ENCODE peak calls at places on chromosomes 13 and 19, in six cellular contexts. F, L, K, J, Z and P are unnamed samples.

GRCh38 chr13:38099751-38100150 is 230.2 kb upstream of the TRPC4 start:
- DNase-seq in F (no peak), L (no peak), K (no peak), J (no peak), Z (no peak), P (no peak)

GRCh38 chr13:114035583-114036501 is 62.0 kb upstream of the C13orf46 start:
- DNase-seq in F (no peak), L (peak; percentile 69), K (no peak), J (no peak), Z (no peak), P (no peak)

GRCh38 chr19:50556236-50557008 is 11.8 kb downstream of the LRRC4B start:
- DNase-seq in F (peak; percentile 82), L (peak; percentile 72), K (peak; percentile 43), J (peak; percentile 49), Z (peak; percentile 96), P (peak; percentile 95)

GRCh38 chr13:19150712-19151228 is 30.9 kb downstream of the TUBA3C start:
- DNase-seq in F (no peak), L (no peak), K (no peak), J (no peak), Z (no peak), P (no peak)

GRCh38 chr19:18427080-18427751 is 8.0 kb downstream of the SSBP4 start:
- DNase-seq in F (no peak), L (no peak), K (no peak), J (no peak), Z (no peak), P (no peak)

GRCh38 chr19:3062165-3063105 is at the start of gene TLE5:
- DNase-seq in F (peak; percentile 47), L (peak; percentile 79), K (peak; percentile 45), J (no peak), Z (peak; percentile 92), P (peak; percentile 80)

GRCh38 chr19:4360081-4360569 is 16.8 kb downstream of the MPND start:
- DNase-seq in F (no peak), L (no peak), K (no peak), J (no peak), Z (no peak), P (no peak)

GRCh38 chr13:90591927-90592268 is 755.6 kb upstream of the MIR17HG start:
- DNase-seq in F (no peak), L (no peak), K (no peak), J (no peak), Z (no peak), P (no peak)

GRCh38 chr13:43408274-43408673 is 378.5 kb downstream of the ENOX1 start:
- DNase-seq in F (no peak), L (no peak), K (no peak), J (no peak), Z (no peak), P (no peak)

GRCh38 chr19:11756965-11757364 is 9.8 kb upstream of the ZNF441 start:
- DNase-seq in F (no peak), L (no peak), K (no peak), J (no peak), Z (no peak), P (no peak)

GRCh38 chr19:5206751-5207075 is 133.9 kb downstream of the PTPRS start:
- DNase-seq in F (no peak), L (no peak), K (no peak), J (no peak), Z (no peak), P (no peak)

GRCh38 chr19:2804156-2805004 is 15.3 kb upstream of the ZNF554 start:
- DNase-seq in F (no peak), L (no peak), K (no peak), J (no peak), Z (peak; percentile 15), P (no peak)

GRCh38 chr19:49120325-49120683 is 960 bp downstream of the PPFIA3 start:
- DNase-seq in F (no peak), L (no peak), K (no peak), J (no peak), Z (no peak), P (no peak)

GRCh38 chr13:64770743-64771142 is 2459.4 kb downstream of the PCDH9 start:
- DNase-seq in F (no peak), L (no peak), K (no peak), J (no peak), Z (no peak), P (no peak)

GRCh38 chr13:73109288-73109899 is 50.6 kb downstream of the KLF5 start:
- DNase-seq in F (no peak), L (no peak), K (no peak), J (no peak), Z (no peak), P (no peak)

GRCh38 chr19:17681505-17682125 is 6.5 kb downstream of the UNC13A start:
- DNase-seq in F (peak; percentile 25), L (peak; percentile 75), K (peak; percentile 41), J (no peak), Z (no peak), P (peak; percentile 75)

GRCh38 chr13:82758056-82758455 is 1124.2 kb downstream of the SLITRK1 start:
- DNase-seq in F (peak; percentile 48), L (peak; percentile 41), K (no peak), J (peak; percentile 7), Z (peak; percentile 37), P (peak; percentile 44)

GRCh38 chr19:47507924-47508553 is 6.8 kb downstream of the NAPA start:
- DNase-seq in F (no peak), L (no peak), K (no peak), J (no peak), Z (no peak), P (no peak)
- H3K9ac ChIP-seq in F (no peak overlapping the region), L (no peak overlapping the region), K (no peak overlapping the region), J (no peak overlapping the region), Z (no peak overlapping the region), P (no peak overlapping the region)

GRCh38 chr13:49457221-49457620 is 13.1 kb downstream of the SETDB2 start:
- DNase-seq in F (peak; percentile 39), L (peak; percentile 49), K (no peak), J (no peak), Z (no peak), P (no peak)

GRCh38 chr13:49454388-49455015 is 10.4 kb downstream of the SETDB2 start:
- DNase-seq in F (no peak), L (peak; percentile 75), K (peak; percentile 77), J (no peak), Z (no peak), P (no peak)

GRCh38 chr13:49456156-49456555 is 12.1 kb downstream of the SETDB2 start:
- DNase-seq in F (no peak), L (no peak), K (no peak), J (no peak), Z (no peak), P (no peak)

GRCh38 chr13:49455016-49455398 is 10.9 kb downstream of the SETDB2 start:
- DNase-seq in F (no peak), L (no peak), K (no peak), J (no peak), Z (no peak), P (no peak)

DNA sequence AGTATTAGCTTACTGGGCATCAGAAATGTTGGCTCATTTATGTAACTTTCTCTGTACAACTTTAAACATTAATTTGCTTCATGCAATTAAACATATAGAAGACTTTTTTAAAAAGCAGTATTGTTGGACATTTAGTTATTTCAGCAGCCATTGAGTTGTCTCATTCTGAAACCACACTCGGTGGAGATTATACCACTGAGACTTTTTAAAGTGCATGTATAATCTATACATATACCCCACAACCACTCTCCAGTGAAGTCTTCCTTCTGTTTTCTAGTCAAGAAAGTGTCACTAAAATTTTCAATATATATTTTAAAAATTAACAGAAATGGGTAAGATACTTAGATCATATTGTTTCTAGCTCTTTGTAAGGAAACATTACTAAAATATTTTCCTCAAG is 15.5 kb downstream of the SETDB2 start:
- DNase-seq in F (no peak), L (no peak), K (no peak), J (no peak), Z (no peak), P (no peak)
- H3K4me2 ChIP-seq in F (no peak overlapping the region), L (no peak overlapping the region), K (no peak overlapping the region), J (no peak overlapping the region), Z (no peak overlapping the region), P (no peak overlapping the region)

DNA sequence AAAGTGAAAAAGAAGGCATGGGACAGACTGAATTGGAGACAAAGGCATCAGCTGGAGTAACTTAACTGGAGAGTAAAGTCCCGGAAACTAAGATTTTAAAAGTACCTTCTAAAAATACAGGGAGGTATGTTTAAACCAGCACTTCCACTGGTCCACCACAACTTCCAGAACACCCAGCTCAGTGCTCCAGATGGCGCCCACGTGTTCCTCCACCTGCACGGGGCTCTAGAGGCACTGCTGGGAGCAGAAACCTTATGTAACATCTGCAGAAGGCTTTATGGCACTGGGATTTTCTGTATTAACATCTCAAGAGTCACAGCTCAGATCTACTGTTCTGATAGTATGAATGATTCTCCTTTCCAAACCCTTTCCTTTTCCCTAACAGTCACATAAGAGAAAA is 252.1 kb downstream of the DCLK1 start:
- DNase-seq in F (no peak), L (no peak), K (peak; percentile 28), J (no peak), Z (no peak), P (no peak)
- H3K9me2 ChIP-seq in F (no peaks in the 10 kb centered on the region), L (no peaks in the 10 kb centered on the region), K (no peaks in the 10 kb centered on the region), J (no peaks in the 10 kb centered on the region), Z (no peaks in the 10 kb centered on the region), P (no peaks in the 10 kb centered on the region)

GRCh38 chr13:33676700-33677048 is 141.3 kb upstream of the RFC3 start:
- DNase-seq in F (peak; percentile 65), L (peak; percentile 69), K (no peak), J (no peak), Z (peak; percentile 66), P (peak; percentile 91)
- H3K9ac ChIP-seq in F (peak overlapping the region; percentile 37), L (peak overlapping the region; percentile 59), K (no peak overlapping the region), J (no peak overlapping the region), Z (no peak overlapping the region), P (peak overlapping the region; percentile 60)

GRCh38 chr19:43595605-43595998 is 332 bp downstream of the IRGQ start:
- DNase-seq in F (no peak), L (no peak), K (peak; percentile 11), J (no peak), Z (no peak), P (no peak)

GRCh38 chr19:43592800-43593350 is 3.1 kb downstream of the IRGQ start:
- DNase-seq in F (no peak), L (no peak), K (no peak), J (no peak), Z (no peak), P (no peak)

GRCh38 chr19:43594710-43595604 is 977 bp downstream of the IRGQ start:
- DNase-seq in F (peak; percentile 70), L (peak; percentile 85), K (peak; percentile 75), J (peak; percentile 45), Z (peak; percentile 76), P (peak; percentile 91)

GRCh38 chr19:43595999-43596841 is at the start of the genes IRGQ and ZNF576:
- DNase-seq in F (peak; percentile 99), L (peak; percentile 100), K (peak; percentile 100), J (peak; percentile 99), Z (peak; percentile 97), P (peak; percentile 100)

GRCh38 chr19:43594081-43594697 is 1.7 kb downstream of the IRGQ start:
- DNase-seq in F (no peak), L (no peak), K (no peak), J (no peak), Z (no peak), P (no peak)
- H3K4me2 ChIP-seq in F (peak overlapping the region; percentile 93), L (peak overlapping the region; percentile 85), K (peak overlapping the region; percentile 98), J (peak overlapping the region; percentile 98), Z (peak overlapping the region; percentile 99), P (peak overlapping the region; percentile 91)

DNA sequence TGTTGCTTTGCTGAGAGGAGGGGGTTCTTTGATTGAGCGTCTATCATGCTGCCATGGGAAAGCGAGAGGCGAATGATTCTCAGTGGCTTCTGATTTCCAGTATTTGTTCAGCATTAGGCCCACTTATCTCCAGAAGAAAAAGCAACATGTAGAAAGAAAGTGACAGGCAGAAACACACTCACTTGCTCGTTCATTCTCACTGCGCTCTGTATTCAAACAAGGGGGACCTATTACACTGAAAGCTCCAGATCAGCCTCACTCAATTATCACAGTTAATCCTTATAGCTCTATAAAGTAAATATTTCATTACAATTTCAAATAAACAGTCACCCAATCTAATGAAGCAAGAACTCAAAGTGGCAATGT is 106.8 kb downstream of the DACH1 start:
- DNase-seq in F (no peak), L (no peak), K (no peak), J (no peak), Z (no peak), P (no peak)
- H3K9me2 ChIP-seq in F (no peaks in the 10 kb centered on the region), L (no peaks in the 10 kb centered on the region), K (no peaks in the 10 kb centered on the region), J (no peaks in the 10 kb centered on the region), Z (peaks cover 4% of the 10 kb centered on the region), P (no peaks in the 10 kb centered on the region)